ENCODE peak calls at places on chromosomes 13 and 19, in six cellular contexts. E is neuronal stem cell; W is lung; L is ovary; B is CD8-positive, alpha-beta memory T cell; Z is heart right ventricle. S is an unnamed sample.

GRCh38 chr19:3115916-3116602 is 19.8 kb upstream of the GNA15 start:
- DNase-seq in L (no peak), B (no peak), Z (no peak), W (no peak), E (no peak), S (no peak)

GRCh38 chr19:16627194-16627927 is 643 bp downstream of the MED26 start:
- DNase-seq in B (peak; percentile 36), Z (peak; percentile 7), L (peak; percentile 62), E (peak; percentile 17), W (no peak), S (no peak)

GRCh38 chr13:44396963-44397580 is 23.4 kb downstream of the SERP2 start:
- DNase-seq in W (no peak), B (no peak), Z (peak; percentile 38), E (peak; percentile 78), L (no peak), S (no peak)

GRCh38 chr13:22765566-22765965 is 415.2 kb upstream of the SGCG start:
- DNase-seq in L (no peak), W (no peak), B (no peak), Z (no peak), E (no peak), S (no peak)

GRCh38 chr13:76621726-76622125 is 264.5 kb downstream of the KCTD12 start:
- DNase-seq in B (no peak), W (no peak), E (no peak), Z (no peak), L (no peak), S (no peak)

GRCh38 chr19:30391052-30391451 is 18.9 kb downstream of the ZNF536 start:
- DNase-seq in L (no peak), B (no peak), E (no peak), Z (no peak), W (no peak), S (no peak)

GRCh38 chr19:42511340-42511739 is 16.9 kb downstream of the CEACAM1 start:
- DNase-seq in B (no peak), E (no peak), W (no peak), L (no peak), Z (no peak), S (no peak)

GRCh38 chr19:53112286-53112685 is 9.1 kb upstream of the ZNF160 start:
- DNase-seq in E (no peak), W (peak; percentile 4), Z (no peak), B (no peak), L (no peak), S (no peak)

GRCh38 chr19:41957838-41958366 is 1.2 kb downstream of the RABAC1 start:
- DNase-seq in E (peak; percentile 71), B (peak; percentile 19), L (peak; percentile 61), W (peak; percentile 82), Z (peak; percentile 63), S (peak; percentile 86)

GRCh38 chr19:35373492-35373891 is 2.6 kb downstream of the GPR42 start:
- DNase-seq in B (no peak), W (no peak), Z (no peak), L (no peak), E (no peak), S (no peak)

GRCh38 chr19:52722062-52723005 is 12.5 kb downstream of the ZNF611 start:
- DNase-seq in B (no peak), Z (no peak), E (no peak), L (no peak), W (no peak), S (no peak)

GRCh38 chr13:111448504-111448903 is 128.1 kb downstream of the TEX29 start:
- DNase-seq in W (no peak), Z (no peak), B (no peak), L (no peak), E (no peak), S (no peak)

GRCh38 chr13:113631341-113632095 is 26.5 kb downstream of the ATP4B start:
- DNase-seq in B (no peak), L (no peak), W (no peak), Z (no peak), E (no peak), S (no peak)

GRCh38 chr19:41411682-41412265 is 14.2 kb downstream of the BCKDHA start:
- DNase-seq in Z (peak; percentile 80), E (no peak), L (no peak), B (no peak), W (no peak), S (no peak)

GRCh38 chr19:32234663-32235217 is 110.7 kb upstream of the ZNF507 start:
- DNase-seq in L (no peak), B (no peak), E (no peak), W (no peak), Z (no peak), S (no peak)

GRCh38 chr13:71619096-71619495 is 247.9 kb downstream of the DACH1 start:
- DNase-seq in W (no peak), E (no peak), B (no peak), L (no peak), Z (no peak), S (no peak)

GRCh38 chr13:106796280-106797047 is 228.5 kb upstream of the ARGLU1 start:
- DNase-seq in L (no peak), E (peak; percentile 51), W (no peak), B (no peak), Z (no peak), S (peak; percentile 85)

GRCh38 chr13:87129602-87130300 is 541.4 kb upstream of the SLITRK5 start:
- DNase-seq in E (no peak), Z (no peak), L (no peak), B (no peak), W (no peak), S (no peak)

GRCh38 chr13:25335856-25336255 is 34.4 kb downstream of the NUP58 start:
- DNase-seq in B (no peak), W (no peak), L (no peak), Z (no peak), E (no peak), S (no peak)

GRCh38 chr19:35141627-35142401 is 1.2 kb upstream of the FXYD7 start:
- DNase-seq in E (no peak), B (no peak), L (peak; percentile 73), Z (no peak), W (no peak), S (no peak)

GRCh38 chr13:109494955-109495354 is 291.4 kb downstream of the IRS2 start:
- DNase-seq in Z (no peak), W (no peak), B (no peak), L (no peak), E (no peak), S (no peak)

GRCh38 chr13:80030491-80030890 is 310.4 kb downstream of the SPRY2 start:
- DNase-seq in B (no peak), W (peak; percentile 49), Z (peak; percentile 30), L (no peak), E (no peak), S (no peak)

GRCh38 chr13:24661713-24662112 is 18.5 kb upstream of the ATP12A start:
- DNase-seq in Z (no peak), W (no peak), E (no peak), B (no peak), L (no peak), S (no peak)

GRCh38 chr19:8046569-8047165 is 5.9 kb upstream of the CCL25 start:
- DNase-seq in B (no peak), L (no peak), W (no peak), E (no peak), Z (no peak), S (no peak)

GRCh38 chr13:21229241-21230024 is 53.0 kb downstream of the MRPL57 start:
- DNase-seq in B (no peak), E (no peak), W (peak; percentile 22), Z (no peak), L (no peak), S (no peak)

GRCh38 chr19:44752123-44752815 is 3.8 kb downstream of the BCL3 start:
- DNase-seq in B (peak; percentile 19), W (no peak), E (no peak), Z (no peak), L (no peak), S (no peak)
- H3K27ac ChIP-seq in B (peak overlapping the region; percentile 18), W (no peak overlapping the region), E (no peak overlapping the region), Z (peak overlapping the region; percentile 98), L (no peak overlapping the region), S (no peak overlapping the region)

GRCh38 chr13:46617885-46618284 is 64.9 kb downstream of the LRCH1 start:
- DNase-seq in Z (no peak), L (no peak), E (no peak), W (no peak), B (no peak), S (no peak)
- H3K4me1 ChIP-seq in Z (peaks cover 60% of the 10 kb centered on the region), L (peaks cover 2% of the 10 kb centered on the region), E (peaks cover 10% of the 10 kb centered on the region), W (peaks cover 16% of the 10 kb centered on the region), B (peaks cover 6% of the 10 kb centered on the region), S (peaks cover 7% of the 10 kb centered on the region)

GRCh38 chr19:22622020-22622419 is 12.1 kb upstream of the ZNF492 start:
- DNase-seq in B (no peak), E (no peak), Z (no peak), W (no peak), L (no peak), S (no peak)

GRCh38 chr19:22620912-22621311 is 13.2 kb upstream of the ZNF492 start:
- DNase-seq in W (no peak), Z (no peak), L (no peak), B (no peak), E (no peak), S (no peak)

GRCh38 chr19:22620401-22620800 is 13.7 kb upstream of the ZNF492 start:
- DNase-seq in L (no peak), E (no peak), B (no peak), W (no peak), Z (no peak), S (no peak)

GRCh38 chr19:22619371-22619770 is 14.8 kb upstream of the ZNF492 start:
- DNase-seq in Z (peak; percentile 42), E (no peak), L (peak; percentile 86), W (no peak), B (no peak), S (no peak)

GRCh38 chr19:22619932-22620331 is 14.2 kb upstream of the ZNF492 start:
- DNase-seq in L (no peak), W (no peak), Z (no peak), E (no peak), B (no peak), S (no peak)
- H3K9me3 ChIP-seq in L (no peaks in the 10 kb centered on the region), W (peaks cover 48% of the 10 kb centered on the region), Z (no peaks in the 10 kb centered on the region), E (peaks cover 39% of the 10 kb centered on the region), B (no peaks in the 10 kb centered on the region), S (peaks cover 27% of the 10 kb centered on the region)

DNA sequence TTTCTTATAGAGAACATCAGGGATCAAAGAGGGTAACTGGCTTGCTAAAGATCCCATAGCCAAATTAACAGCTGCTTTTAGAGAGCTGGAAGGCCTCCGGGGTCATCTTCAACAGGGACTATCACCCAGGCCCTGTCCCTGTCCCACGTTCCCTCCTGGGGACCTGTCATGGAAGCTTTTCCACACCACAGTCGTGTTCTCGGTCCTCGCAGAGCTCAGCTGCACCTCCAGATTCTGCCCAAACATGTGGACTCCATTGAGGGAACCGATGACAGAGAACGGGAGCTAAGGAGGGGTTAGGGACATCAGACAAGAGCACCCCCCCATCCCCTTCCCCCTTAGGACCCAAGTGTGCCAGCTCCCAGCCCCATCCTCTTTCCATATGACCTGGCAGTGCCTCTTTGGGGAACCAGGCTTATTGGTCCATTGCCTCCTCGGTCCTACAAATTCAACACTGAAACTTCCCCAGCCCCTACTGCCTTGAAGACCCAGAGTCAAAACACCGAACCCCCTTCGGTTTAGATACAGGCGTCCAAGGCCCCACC is 568 bp downstream of the FUZ start:
- DNase-seq in L (no peak), W (no peak), Z (no peak), B (no peak), E (no peak), S (no peak)
- H3K27ac ChIP-seq in L (peak overlapping the region; percentile 86), W (peak overlapping the region; percentile 87), Z (peak overlapping the region; percentile 91), B (peak overlapping the region; percentile 100), E (peak overlapping the region; percentile 79), S (no peak overlapping the region)

S was measured in iPS DF 6.9.